ENCODE peak calls at places on chromosomes 5 and 9, in five cellular contexts. One of them, this sample, is unnamed.

GRCh38 chr5:54701179-54701578 is 183.6 kb downstream of the SNX18 start:
- DNase-seq in body of pancreas: peak; percentile 43
- DNase-seq in PC-9: peak; percentile 100
- DNase-seq in neural progenitor cell: no peak
- DNase-seq in fibroblast of mammary gland: peak; percentile 59
- DNase-seq in this sample: peak; percentile 95

GRCh38 chr5:142819816-142820215 is 49.6 kb downstream of the ARHGAP26 start:
- DNase-seq in body of pancreas: no peak
- DNase-seq in neural progenitor cell: no peak
- DNase-seq in PC-9: peak; percentile 69
- DNase-seq in fibroblast of mammary gland: peak; percentile 79
- DNase-seq in this sample: no peak

GRCh38 chr9:87498046-87498815 is 564 bp downstream of the DAPK1 start:
- DNase-seq in body of pancreas: peak; percentile 72
- DNase-seq in neural progenitor cell: peak; percentile 83
- DNase-seq in fibroblast of mammary gland: peak; percentile 8
- DNase-seq in PC-9: peak; percentile 52
- DNase-seq in this sample: peak; percentile 61

GRCh38 chr5:16666140-16666860 is 49.5 kb upstream of the RETREG1 start:
- DNase-seq in PC-9: no peak
- DNase-seq in fibroblast of mammary gland: no peak
- DNase-seq in neural progenitor cell: no peak
- DNase-seq in body of pancreas: peak; percentile 49
- DNase-seq in this sample: no peak

GRCh38 chr5:163967273-163967672 is 461.9 kb downstream of the MAT2B start:
- DNase-seq in fibroblast of mammary gland: no peak
- DNase-seq in neural progenitor cell: no peak
- DNase-seq in PC-9: no peak
- DNase-seq in body of pancreas: no peak
- DNase-seq in this sample: no peak

GRCh38 chr5:90037646-90038045 is 371.9 kb downstream of the CETN3 start:
- DNase-seq in PC-9: no peak
- DNase-seq in fibroblast of mammary gland: peak; percentile 25
- DNase-seq in body of pancreas: no peak
- DNase-seq in neural progenitor cell: no peak
- DNase-seq in this sample: no peak

GRCh38 chr5:115170128-115170923 is 618 bp upstream of the TRIM36 start:
- DNase-seq in neural progenitor cell: peak; percentile 83
- DNase-seq in PC-9: no peak
- DNase-seq in fibroblast of mammary gland: peak; percentile 18
- DNase-seq in body of pancreas: no peak
- DNase-seq in this sample: no peak

GRCh38 chr5:178995341-178995690 is 196 bp upstream of the GRM6 start:
- DNase-seq in neural progenitor cell: no peak
- DNase-seq in fibroblast of mammary gland: no peak
- DNase-seq in PC-9: no peak
- DNase-seq in body of pancreas: no peak
- DNase-seq in this sample: no peak

GRCh38 chr5:80935811-80936385 is 24.3 kb upstream of the RASGRF2 start:
- DNase-seq in body of pancreas: no peak
- DNase-seq in PC-9: no peak
- DNase-seq in fibroblast of mammary gland: no peak
- DNase-seq in neural progenitor cell: no peak
- DNase-seq in this sample: no peak

GRCh38 chr5:107744418-107745330 is 73.9 kb upstream of the EFNA5 start:
- DNase-seq in body of pancreas: no peak
- DNase-seq in neural progenitor cell: peak; percentile 92
- DNase-seq in PC-9: no peak
- DNase-seq in fibroblast of mammary gland: no peak
- DNase-seq in this sample: no peak

GRCh38 chr5:76693141-76693540 is 22.8 kb upstream of the F2R start:
- DNase-seq in PC-9: no peak
- DNase-seq in fibroblast of mammary gland: no peak
- DNase-seq in body of pancreas: no peak
- DNase-seq in neural progenitor cell: no peak
- DNase-seq in this sample: no peak

GRCh38 chr9:113532809-113533190 is 69.3 kb downstream of the RGS3 start:
- DNase-seq in body of pancreas: no peak
- DNase-seq in neural progenitor cell: no peak
- DNase-seq in PC-9: peak; percentile 17
- DNase-seq in fibroblast of mammary gland: no peak
- DNase-seq in this sample: no peak

GRCh38 chr9:32424616-32425015 is 40.2 kb downstream of the ACO1 start:
- DNase-seq in body of pancreas: no peak
- DNase-seq in PC-9: peak; percentile 67
- DNase-seq in fibroblast of mammary gland: no peak
- DNase-seq in neural progenitor cell: no peak
- DNase-seq in this sample: peak; percentile 38

GRCh38 chr5:124457101-124457500 is 289.3 kb downstream of the ZNF608 start:
- DNase-seq in PC-9: no peak
- DNase-seq in fibroblast of mammary gland: no peak
- DNase-seq in neural progenitor cell: no peak
- DNase-seq in body of pancreas: no peak
- DNase-seq in this sample: no peak

GRCh38 chr5:133203317-133204305 is 151.8 kb downstream of the HSPA4 start:
- DNase-seq in neural progenitor cell: no peak
- DNase-seq in body of pancreas: no peak
- DNase-seq in fibroblast of mammary gland: no peak
- DNase-seq in PC-9: no peak
- DNase-seq in this sample: peak; percentile 23

GRCh38 chr5:135031146-135031812 is 2.7 kb downstream of the PITX1 start:
- DNase-seq in PC-9: no peak
- DNase-seq in body of pancreas: no peak
- DNase-seq in neural progenitor cell: peak; percentile 76
- DNase-seq in fibroblast of mammary gland: no peak
- DNase-seq in this sample: peak; percentile 88

GRCh38 chr5:122880749-122881148 is 35.3 kb downstream of the SNX24 start:
- DNase-seq in neural progenitor cell: no peak
- DNase-seq in PC-9: no peak
- DNase-seq in body of pancreas: no peak
- DNase-seq in fibroblast of mammary gland: peak; percentile 22
- DNase-seq in this sample: no peak

GRCh38 chr5:111411321-111411720 is 101.0 kb downstream of the STARD4 start:
- DNase-seq in neural progenitor cell: no peak
- DNase-seq in body of pancreas: no peak
- DNase-seq in fibroblast of mammary gland: no peak
- DNase-seq in PC-9: no peak
- DNase-seq in this sample: no peak

GRCh38 chr5:52682492-52682891 is 105.2 kb upstream of the ITGA1 start:
- DNase-seq in PC-9: no peak
- DNase-seq in body of pancreas: no peak
- DNase-seq in neural progenitor cell: peak; percentile 56
- DNase-seq in fibroblast of mammary gland: no peak
- DNase-seq in this sample: no peak

DNA sequence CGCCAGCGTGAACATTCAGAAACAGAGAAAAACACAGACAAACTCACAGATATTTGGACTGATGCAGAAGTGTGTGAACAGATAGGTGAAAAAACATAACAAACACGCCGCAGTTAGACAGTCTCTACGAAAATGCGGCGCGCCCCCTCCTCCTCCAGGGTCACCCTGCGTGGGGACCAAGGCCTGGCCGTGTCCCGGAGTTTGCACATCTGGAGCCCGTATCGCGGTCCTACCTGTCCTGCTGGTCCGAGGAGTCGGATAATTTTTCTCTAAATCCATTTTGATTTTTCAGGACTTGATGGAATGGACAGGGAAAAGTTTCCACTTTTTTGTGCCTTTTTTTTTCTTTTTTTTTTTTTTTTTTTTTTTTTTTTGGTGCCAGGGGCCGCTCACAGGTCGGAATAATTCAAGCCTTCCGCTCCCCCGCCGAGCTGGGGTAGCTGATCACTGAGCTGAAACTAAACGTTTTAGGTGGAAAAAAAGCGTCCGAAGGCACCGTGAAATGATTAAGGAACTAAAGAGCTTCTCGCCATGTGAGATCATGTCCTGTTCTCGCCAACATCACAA is at the start of gene PAX5:
- DNase-seq in body of pancreas: no peak
- DNase-seq in PC-9: no peak
- DNase-seq in neural progenitor cell: no peak
- DNase-seq in fibroblast of mammary gland: no peak
- DNase-seq in this sample: no peak
- H3K4me3 ChIP-seq in body of pancreas: no peak within 1 kb of the TSS
- H3K4me3 ChIP-seq in PC-9: no peak within 1 kb of the TSS
- H3K4me3 ChIP-seq in neural progenitor cell: peak within 1 kb of the TSS; percentile 46
- H3K4me3 ChIP-seq in fibroblast of mammary gland: no peak within 1 kb of the TSS
- H3K4me3 ChIP-seq in this sample: no peak within 1 kb of the TSS

DNA sequence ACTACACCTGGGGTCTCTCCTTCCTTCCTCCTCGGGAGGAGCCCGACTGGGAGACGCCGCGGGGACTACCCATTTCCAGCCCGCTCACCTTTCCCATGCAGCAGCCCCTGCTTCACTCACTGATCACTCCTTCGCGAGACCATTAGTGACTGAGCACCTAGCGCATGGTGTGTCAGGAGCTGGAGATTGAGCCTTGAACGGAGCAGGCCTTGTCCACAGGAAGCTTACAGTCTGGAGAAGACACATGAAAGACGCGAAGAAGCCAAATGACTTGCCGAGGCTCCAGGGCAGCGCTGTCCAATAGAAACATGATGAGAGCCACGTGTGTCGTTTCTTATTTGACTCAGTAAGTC is 283 bp upstream of the CFAP90 start:
- DNase-seq in body of pancreas: no peak
- DNase-seq in fibroblast of mammary gland: no peak
- DNase-seq in PC-9: no peak
- DNase-seq in neural progenitor cell: no peak
- DNase-seq in this sample: no peak
- H3K4me3 ChIP-seq in body of pancreas: no peak overlapping the region
- H3K4me3 ChIP-seq in fibroblast of mammary gland: peak overlapping the region; percentile 25
- H3K4me3 ChIP-seq in PC-9: no peak overlapping the region
- H3K4me3 ChIP-seq in neural progenitor cell: peak overlapping the region; percentile 76
- H3K4me3 ChIP-seq in this sample: peak overlapping the region; percentile 40

GRCh38 chr9:38026021-38026809 is 42.8 kb downstream of the SHB start:
- DNase-seq in body of pancreas: peak; percentile 45
- DNase-seq in PC-9: peak; percentile 93
- DNase-seq in fibroblast of mammary gland: peak; percentile 92
- DNase-seq in neural progenitor cell: no peak
- DNase-seq in this sample: peak; percentile 90
- H3K4me3 ChIP-seq in body of pancreas: no peak overlapping the region
- H3K4me3 ChIP-seq in PC-9: peak overlapping the region; percentile 28
- H3K4me3 ChIP-seq in fibroblast of mammary gland: peak overlapping the region; percentile 9
- H3K4me3 ChIP-seq in neural progenitor cell: no peak overlapping the region
- H3K4me3 ChIP-seq in this sample: no peak overlapping the region

DNA sequence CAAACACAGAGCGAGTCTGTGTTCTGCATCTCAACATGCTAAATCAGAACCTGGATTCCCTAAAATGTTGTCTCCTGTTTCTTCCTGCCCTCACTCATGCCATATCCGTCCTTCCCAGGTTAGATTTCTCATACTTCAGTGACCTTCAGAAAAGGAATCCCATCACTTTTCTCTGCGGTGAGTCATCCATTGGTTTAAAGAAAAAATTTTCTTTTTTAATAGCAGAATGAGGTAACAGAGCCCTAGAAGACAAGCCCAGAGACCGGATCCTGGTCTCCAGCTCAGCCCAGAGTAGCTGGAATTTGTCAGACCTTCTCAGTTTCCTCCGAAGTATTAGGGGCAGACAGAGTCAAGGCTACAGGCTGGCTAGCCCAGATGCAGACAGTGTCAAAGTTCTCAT is 143.2 kb upstream of the DMRT1 start:
- DNase-seq in PC-9: no peak
- DNase-seq in body of pancreas: no peak
- DNase-seq in neural progenitor cell: no peak
- DNase-seq in fibroblast of mammary gland: peak; percentile 61
- DNase-seq in this sample: no peak
- H3K4me3 ChIP-seq in PC-9: no peak overlapping the region
- H3K4me3 ChIP-seq in body of pancreas: no peak overlapping the region
- H3K4me3 ChIP-seq in neural progenitor cell: no peak overlapping the region
- H3K4me3 ChIP-seq in fibroblast of mammary gland: no peak overlapping the region
- H3K4me3 ChIP-seq in this sample: no peak overlapping the region

This sample was measured in SJSA1.